ENCODE peak calls at places on chromosomes 7 and 10, in nine cellular contexts. K is GM23338, H is H9, W is heart left ventricle, S is endothelial cell, B is nephron progenitor cell, L is brain microvascular endothelial cell, D is WTC11, O is AG09319. X is an unnamed sample.

GRCh38 chr7:112420236-112420945 is 29.9 kb upstream of the IFRD1 start:
- DNase-seq in K (no peak), H (no peak), W (no peak), S (no peak), B (no peak), L (no peak), D (no peak), O (peak), X (no peak)

GRCh38 chr10:21336476-21337170 is 188.9 kb downstream of the SKIDA1 start:
- DNase-seq in K (peak), H (peak), W (peak), S (no peak), B (no peak), L (peak), D (peak), O (peak), X (no peak)

GRCh38 chr10:92880233-92880861 is 32.0 kb downstream of the EXOC6 start:
- DNase-seq in K (peak), H (no peak), W (no peak), S (peak), B (no peak), L (peak), D (no peak), O (peak), X (no peak)

GRCh38 chr7:102008535-102009262 is 191.3 kb downstream of the CUX1 start:
- DNase-seq in K (no peak), H (no peak), W (no peak), S (no peak), B (no peak), L (no peak), D (no peak), O (no peak), X (no peak)

GRCh38 chr7:8442814-8443304 is 9.4 kb downstream of the NXPH1 start:
- DNase-seq in K (peak), H (peak), W (no peak), S (peak), B (peak), L (peak), D (peak), O (no peak), X (peak)

GRCh38 chr10:64733980-64734379 is 1212.8 kb downstream of the REEP3 start:
- DNase-seq in K (peak), H (no peak), W (no peak), S (peak), B (peak), L (peak), D (peak), O (no peak), X (peak)

GRCh38 chr7:41942468-41943097 is 239.7 kb upstream of the INHBA start:
- DNase-seq in K (peak), H (peak), W (no peak), S (no peak), B (peak), L (peak), D (no peak), O (no peak), X (no peak)

GRCh38 chr7:25707733-25708132 is 444.3 kb upstream of the NFE2L3 start:
- DNase-seq in K (no peak), H (no peak), W (no peak), S (no peak), B (no peak), L (peak), D (no peak), O (no peak), X (no peak)

GRCh38 chr7:77428777-77429231 is 12.7 kb upstream of the GSAP start:
- DNase-seq in K (peak), H (no peak), W (no peak), S (peak), B (no peak), L (no peak), D (no peak), O (no peak), X (no peak)

GRCh38 chr7:151381333-151382078 is 28.3 kb downstream of the WDR86 start:
- DNase-seq in K (peak), H (peak), W (peak), S (no peak), B (peak), L (no peak), D (peak), O (no peak), X (peak)

GRCh38 chr10:90871279-90871760 is 454 bp upstream of the RPP30 start:
- DNase-seq in K (peak), H (peak), W (no peak), S (peak), B (peak), L (peak), D (peak), O (no peak), X (peak)

GRCh38 chr10:79022565-79023488 is 45.9 kb upstream of the ZMIZ1 start:
- DNase-seq in K (peak), H (peak), W (peak), S (no peak), B (peak), L (no peak), D (peak), O (no peak), X (no peak)

GRCh38 chr7:77982926-77983550 is 184.5 kb downstream of the PHTF2 start:
- DNase-seq in K (no peak), H (no peak), W (no peak), S (no peak), B (no peak), L (no peak), D (no peak), O (no peak), X (no peak)

GRCh38 chr10:4303045-4303444 is 518.0 kb upstream of the KLF6 start:
- DNase-seq in K (no peak), H (no peak), W (no peak), S (no peak), B (no peak), L (peak), D (no peak), O (no peak), X (no peak)

GRCh38 chr7:278081-278480 is 11.9 kb upstream of the FOXL3 start:
- DNase-seq in K (no peak), H (no peak), W (no peak), S (no peak), B (no peak), L (no peak), D (no peak), O (no peak), X (no peak)

DNA sequence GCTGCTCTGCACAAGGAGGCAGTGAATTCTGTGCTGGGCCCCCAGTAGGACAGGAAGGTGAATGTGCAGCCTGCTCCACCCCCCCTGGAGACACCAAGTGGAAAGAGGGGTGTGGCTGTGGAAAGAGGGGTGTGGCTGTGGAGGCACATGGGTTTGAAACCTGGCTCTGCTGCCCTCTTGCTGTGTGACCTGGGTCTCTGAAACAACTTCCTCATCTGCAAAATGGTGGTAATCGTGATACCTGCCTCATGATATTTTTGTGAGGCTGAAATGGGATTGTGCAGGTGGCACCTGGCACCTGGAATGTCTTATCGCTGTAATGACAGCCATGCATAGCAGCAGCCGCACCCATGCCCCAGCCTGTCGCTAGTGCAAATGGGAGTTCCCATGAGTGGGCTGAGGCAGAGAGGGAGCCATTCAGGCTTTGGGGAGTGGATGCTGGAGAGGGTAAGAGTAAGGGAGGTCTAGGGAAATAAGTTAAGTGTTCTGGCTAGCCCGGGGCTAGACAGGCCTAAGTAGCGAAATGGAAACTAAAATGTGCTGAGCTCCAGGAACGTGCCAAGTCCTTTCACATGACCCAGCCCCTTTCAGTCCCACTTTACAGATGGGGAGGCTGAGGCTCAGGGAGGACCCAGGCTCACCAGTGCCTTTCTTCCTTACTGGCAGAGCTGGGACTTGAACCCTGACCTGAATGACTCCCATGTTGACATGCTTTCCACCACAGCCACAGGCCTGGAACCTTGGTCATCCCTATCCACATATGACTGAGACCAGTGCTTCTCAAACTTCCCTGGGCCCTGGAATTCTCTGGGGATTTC is 35.0 kb downstream of the C10orf105 start:
- DNase-seq in K (no peak), H (no peak), W (no peak), S (no peak), B (no peak), L (no peak), D (no peak), O (no peak), X (no peak)
- TF ChIP-seq CTCF in K (no peak), H (peak), W (peak), S (no peak), B (no peak), L (no peak), D (no peak), O (no peak), X (no peak)

DNA sequence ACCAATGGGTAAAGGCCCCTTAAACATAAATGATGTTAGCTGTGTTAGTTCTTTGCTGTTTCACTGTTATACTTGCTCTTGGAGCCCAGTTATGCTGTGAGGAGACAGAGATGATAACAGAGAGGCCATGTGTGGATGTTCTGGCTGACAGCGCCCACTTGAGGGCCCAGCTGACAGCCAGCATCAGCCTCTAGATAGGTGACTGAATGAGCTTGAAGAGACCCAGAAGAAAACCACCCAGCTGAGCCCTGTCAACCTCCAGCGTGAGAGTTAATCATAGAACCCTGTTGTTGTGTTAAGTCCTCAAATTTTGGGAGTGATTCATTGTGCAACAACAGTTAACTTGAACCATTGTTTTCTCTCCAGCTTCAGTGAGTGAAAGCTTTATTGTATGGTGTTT is 91.7 kb downstream of the GLRX3 start:
- DNase-seq in K (no peak), H (peak), W (no peak), S (no peak), B (no peak), L (no peak), D (no peak), O (no peak), X (no peak)
- TF ChIP-seq CTCF in K (no peak), H (no peak), W (no peak), S (no peak), B (no peak), L (no peak), D (no peak), O (no peak), X (no peak)

DNA sequence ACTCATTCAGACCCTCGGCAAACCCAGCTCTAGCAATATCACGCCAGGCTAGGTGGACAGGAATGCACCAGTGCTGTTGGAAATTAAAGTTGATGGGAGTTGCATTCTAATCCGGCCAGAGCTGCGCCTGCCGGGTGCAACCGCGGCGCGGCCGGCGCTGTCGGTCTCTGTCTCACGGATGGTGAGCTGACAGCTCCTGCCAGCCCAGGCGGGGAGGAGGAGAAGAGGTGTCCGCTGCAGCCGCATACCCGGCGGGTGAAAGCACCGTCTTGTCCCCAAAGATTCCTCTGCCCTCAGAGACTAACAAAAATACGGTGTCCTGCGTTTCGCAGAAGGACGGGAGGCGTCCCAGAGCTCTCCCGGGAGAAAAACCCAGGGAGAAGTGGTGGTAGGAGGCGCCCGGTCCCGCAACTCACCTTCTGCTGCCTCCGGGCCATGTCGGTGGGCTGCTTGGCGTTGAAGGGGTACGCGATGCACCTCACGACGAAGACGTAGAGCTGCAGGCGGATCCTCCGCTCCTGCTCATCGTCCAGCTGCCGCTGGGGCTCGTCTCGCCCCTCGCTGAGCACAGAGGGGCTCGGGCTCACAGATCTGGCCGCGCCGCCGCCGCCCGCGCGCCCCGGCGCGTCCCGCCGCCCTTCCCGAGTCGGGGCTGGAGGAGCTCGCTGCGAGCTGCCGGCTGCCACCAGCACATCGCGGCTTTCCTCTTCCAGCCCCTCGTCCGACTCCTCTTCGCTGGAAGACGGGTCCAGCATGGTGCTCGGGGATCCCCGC is 490 bp downstream of the CADPS2 start:
- DNase-seq in K (peak), H (peak), W (peak), S (peak), B (peak), L (peak), D (peak), O (no peak), X (peak)
- TF ChIP-seq CTCF in K (peak), H (no peak), W (peak), S (no peak), B (no peak), L (peak), D (no peak), O (peak), X (no peak)

DNA sequence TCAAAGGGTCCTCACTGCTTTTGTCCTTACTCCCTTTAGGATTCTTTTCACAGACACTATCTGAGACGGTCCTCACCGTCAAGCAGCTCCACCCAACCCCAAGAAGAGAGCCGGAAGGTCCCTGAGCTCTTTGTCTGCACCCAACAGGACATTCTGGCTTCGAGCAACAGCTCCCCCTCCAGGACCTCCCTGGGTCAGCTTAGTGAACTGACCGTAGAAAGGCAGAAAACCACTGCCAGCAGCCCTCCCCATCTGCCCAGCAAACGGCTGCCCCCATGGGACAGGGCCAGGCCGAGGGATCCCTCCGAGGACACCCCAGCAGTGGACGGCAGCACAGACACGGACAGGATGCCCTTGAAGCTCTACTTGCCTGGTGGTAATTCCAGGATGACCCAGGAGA is 19.9 kb downstream of the MINDY4 start:
- DNase-seq in K (peak), H (peak), W (no peak), S (peak), B (no peak), L (no peak), D (peak), O (no peak), X (no peak)
- TF ChIP-seq CTCF in K (peak), H (peak), W (peak), S (no peak), B (no peak), L (no peak), D (no peak), O (no peak), X (no peak)

GRCh38 chr10:69801094-69801433 is 642 bp upstream of the COL13A1 start:
- DNase-seq in K (peak), H (peak), W (no peak), S (peak), B (peak), L (peak), D (peak), O (no peak), X (peak)

GRCh38 chr10:69803809-69804208 is 2.1 kb downstream of the COL13A1 start:
- DNase-seq in K (no peak), H (no peak), W (no peak), S (no peak), B (no peak), L (no peak), D (no peak), O (no peak), X (no peak)

GRCh38 chr10:69801434-69802315 is at the start of gene COL13A1:
- DNase-seq in K (peak), H (peak), W (no peak), S (peak), B (peak), L (peak), D (peak), O (no peak), X (peak)

GRCh38 chr10:69800665-69801064 is 1.0 kb upstream of the COL13A1 start:
- DNase-seq in K (no peak), H (no peak), W (no peak), S (no peak), B (no peak), L (no peak), D (no peak), O (no peak), X (no peak)

DNA sequence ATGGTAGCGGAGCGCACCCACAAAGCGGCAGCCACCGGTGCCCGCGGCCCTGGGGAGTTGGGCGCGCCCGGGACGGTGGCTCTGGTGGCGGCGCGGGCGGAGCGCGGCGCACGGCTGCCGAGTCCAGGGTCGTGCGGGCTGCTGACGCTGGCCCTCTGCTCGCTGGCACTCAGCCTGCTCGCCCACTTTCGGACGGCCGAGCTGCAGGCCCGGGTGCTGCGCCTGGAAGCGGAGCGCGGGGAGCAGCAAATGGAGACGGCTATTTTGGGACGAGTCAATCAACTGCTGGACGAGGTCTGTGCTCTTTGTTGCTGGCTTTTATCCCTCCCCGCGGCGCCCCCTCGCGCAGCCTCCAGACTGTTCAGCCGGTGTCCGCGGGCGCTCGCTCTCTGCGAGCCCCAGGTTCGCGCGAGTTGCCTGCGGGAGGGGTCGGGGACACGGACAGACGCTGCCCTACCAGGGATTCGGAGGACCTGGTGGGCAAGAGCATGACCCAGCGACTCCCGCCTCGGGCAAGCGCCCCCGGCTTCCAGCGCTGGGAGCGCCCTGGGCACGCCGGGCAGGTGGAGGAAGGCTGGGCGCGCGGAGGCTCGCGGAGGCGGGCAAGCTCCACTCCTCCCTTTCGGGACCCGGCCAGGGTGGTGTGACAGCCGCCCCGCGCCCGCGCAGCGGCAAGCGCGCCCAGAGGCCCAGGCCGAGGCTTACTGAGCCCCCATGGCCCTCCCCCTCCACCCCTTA is 887 bp downstream of the COL13A1 start:
- DNase-seq in K (peak), H (peak), W (no peak), S (peak), B (peak), L (peak), D (peak), O (no peak), X (no peak)
- TF ChIP-seq CTCF in K (no peak), H (no peak), W (peak), S (no peak), B (peak), L (peak), D (no peak), O (peak), X (no peak)

GRCh38 chr7:139452948-139453672 is 30.4 kb downstream of the KLRG2 start:
- DNase-seq in K (peak), H (peak), W (no peak), S (no peak), B (no peak), L (peak), D (peak), O (no peak), X (no peak)
- TF ChIP-seq CTCF in K (peak), H (peak), W (no peak), S (no peak), B (no peak), L (peak), D (no peak), O (peak), X (peak)

DNA sequence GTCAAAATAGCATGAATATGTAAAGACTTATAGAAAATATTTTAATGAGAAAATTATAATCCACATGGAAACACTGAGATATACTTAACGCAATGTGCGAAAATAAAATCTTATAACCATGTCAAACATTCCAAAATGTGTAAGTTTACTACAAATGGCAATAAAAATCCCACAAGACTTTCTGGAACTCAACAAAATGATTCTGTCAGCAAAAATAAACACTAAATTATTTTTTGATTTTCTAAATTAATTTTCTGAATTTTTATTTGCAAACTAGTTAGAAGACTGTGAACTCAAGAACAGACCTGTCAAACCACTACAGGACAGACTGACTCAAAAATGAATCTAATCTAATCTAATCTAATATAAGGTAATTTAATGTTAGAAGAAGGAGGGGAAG is 160.8 kb upstream of the KCTD7 start:
- DNase-seq in K (no peak), H (no peak), W (no peak), S (no peak), B (no peak), L (no peak), D (no peak), O (no peak), X (no peak)
- TF ChIP-seq CTCF in K (no peak), H (no peak), W (no peak), S (no peak), B (no peak), L (no peak), D (no peak), O (no peak), X (no peak)

GRCh38 chr10:80443531-80443974 is 10.6 kb upstream of the TSPAN14 start:
- DNase-seq in K (peak), H (peak), W (no peak), S (peak), B (no peak), L (no peak), D (peak), O (no peak), X (no peak)
- TF ChIP-seq CTCF in K (peak), H (peak), W (peak), S (no peak), B (no peak), L (peak), D (no peak), O (peak), X (peak)

X was measured in GM13977.